ENCODE peak calls at places on chromosomes 3 and 15, in eight cellular contexts. One of them, this sample, is unnamed.

GRCh38 chr3:120471643-120472042 is 20.9 kb upstream of the FSTL1 start:
- DNase-seq in NB4: no peak
- DNase-seq in cardiac fibroblast: peak; percentile 54
- DNase-seq in RWPE2: no peak
- DNase-seq in colonic mucosa: no peak
- DNase-seq in fibroblast of mammary gland: peak; percentile 49
- DNase-seq in dorsolateral prefrontal cortex: no peak
- DNase-seq in coronary artery: peak; percentile 12
- DNase-seq in this sample: no peak

GRCh38 chr3:110598847-110599490 is 472.6 kb upstream of the NECTIN3 start:
- DNase-seq in RWPE2: no peak
- DNase-seq in dorsolateral prefrontal cortex: no peak
- DNase-seq in cardiac fibroblast: no peak
- DNase-seq in coronary artery: no peak
- DNase-seq in colonic mucosa: no peak
- DNase-seq in fibroblast of mammary gland: peak; percentile 23
- DNase-seq in NB4: no peak
- DNase-seq in this sample: no peak

GRCh38 chr3:14170569-14171159 is 7.7 kb downstream of the XPC start:
- DNase-seq in RWPE2: no peak
- DNase-seq in fibroblast of mammary gland: peak; percentile 67
- DNase-seq in cardiac fibroblast: peak; percentile 10
- DNase-seq in coronary artery: no peak
- DNase-seq in dorsolateral prefrontal cortex: no peak
- DNase-seq in NB4: no peak
- DNase-seq in colonic mucosa: no peak
- DNase-seq in this sample: no peak

GRCh38 chr15:77187751-77188464 is 117.0 kb upstream of the TSPAN3 start:
- DNase-seq in cardiac fibroblast: peak; percentile 87
- DNase-seq in RWPE2: no peak
- DNase-seq in colonic mucosa: peak; percentile 32
- DNase-seq in coronary artery: no peak
- DNase-seq in NB4: peak; percentile 61
- DNase-seq in dorsolateral prefrontal cortex: no peak
- DNase-seq in fibroblast of mammary gland: peak; percentile 68
- DNase-seq in this sample: peak; percentile 69

GRCh38 chr3:105791919-105792786 is 76.7 kb downstream of the CBLB start:
- DNase-seq in fibroblast of mammary gland: peak; percentile 100
- DNase-seq in NB4: peak; percentile 9
- DNase-seq in RWPE2: no peak
- DNase-seq in dorsolateral prefrontal cortex: no peak
- DNase-seq in cardiac fibroblast: peak; percentile 97
- DNase-seq in coronary artery: peak; percentile 82
- DNase-seq in colonic mucosa: peak; percentile 27
- DNase-seq in this sample: no peak

GRCh38 chr3:149703474-149703873 is 45.6 kb upstream of the WWTR1 start:
- DNase-seq in cardiac fibroblast: peak; percentile 59
- DNase-seq in colonic mucosa: no peak
- DNase-seq in dorsolateral prefrontal cortex: no peak
- DNase-seq in RWPE2: no peak
- DNase-seq in coronary artery: no peak
- DNase-seq in fibroblast of mammary gland: peak; percentile 98
- DNase-seq in NB4: peak; percentile 5
- DNase-seq in this sample: no peak

GRCh38 chr15:88440021-88440420 is 27.2 kb downstream of the MRPL46 start:
- DNase-seq in cardiac fibroblast: peak; percentile 13
- DNase-seq in fibroblast of mammary gland: peak; percentile 61
- DNase-seq in dorsolateral prefrontal cortex: no peak
- DNase-seq in RWPE2: no peak
- DNase-seq in colonic mucosa: no peak
- DNase-seq in coronary artery: no peak
- DNase-seq in NB4: peak; percentile 23
- DNase-seq in this sample: no peak

GRCh38 chr3:168693870-168694269 is 598.1 kb upstream of the GOLIM4 start:
- DNase-seq in coronary artery: no peak
- DNase-seq in NB4: no peak
- DNase-seq in colonic mucosa: no peak
- DNase-seq in RWPE2: no peak
- DNase-seq in cardiac fibroblast: no peak
- DNase-seq in dorsolateral prefrontal cortex: no peak
- DNase-seq in fibroblast of mammary gland: no peak
- DNase-seq in this sample: no peak

GRCh38 chr3:44554626-44555592 is at the start of gene ZKSCAN7:
- DNase-seq in coronary artery: peak; percentile 75
- DNase-seq in RWPE2: no peak
- DNase-seq in cardiac fibroblast: peak; percentile 65
- DNase-seq in NB4: no peak
- DNase-seq in colonic mucosa: peak; percentile 49
- DNase-seq in fibroblast of mammary gland: peak; percentile 49
- DNase-seq in dorsolateral prefrontal cortex: peak; percentile 65
- DNase-seq in this sample: peak; percentile 72

GRCh38 chr3:52193059-52193458 is 4.9 kb upstream of the ALAS1 start:
- DNase-seq in NB4: no peak
- DNase-seq in dorsolateral prefrontal cortex: peak; percentile 87
- DNase-seq in RWPE2: no peak
- DNase-seq in fibroblast of mammary gland: peak; percentile 67
- DNase-seq in cardiac fibroblast: peak; percentile 61
- DNase-seq in colonic mucosa: no peak
- DNase-seq in coronary artery: no peak
- DNase-seq in this sample: no peak

GRCh38 chr15:99476413-99477222 is 89.2 kb upstream of the MEF2A start:
- DNase-seq in cardiac fibroblast: peak; percentile 98
- DNase-seq in coronary artery: peak; percentile 88
- DNase-seq in fibroblast of mammary gland: peak; percentile 99
- DNase-seq in colonic mucosa: peak; percentile 41
- DNase-seq in NB4: peak; percentile 96
- DNase-seq in RWPE2: peak; percentile 92
- DNase-seq in dorsolateral prefrontal cortex: peak; percentile 70
- DNase-seq in this sample: peak; percentile 56

GRCh38 chr3:187293514-187293870 is 2.0 kb upstream of the MASP1 start:
- DNase-seq in RWPE2: no peak
- DNase-seq in cardiac fibroblast: no peak
- DNase-seq in colonic mucosa: no peak
- DNase-seq in dorsolateral prefrontal cortex: no peak
- DNase-seq in fibroblast of mammary gland: peak; percentile 64
- DNase-seq in NB4: no peak
- DNase-seq in coronary artery: no peak
- DNase-seq in this sample: no peak

GRCh38 chr15:63236272-63236671 is 41.1 kb upstream of the APH1B start:
- DNase-seq in coronary artery: no peak
- DNase-seq in NB4: no peak
- DNase-seq in fibroblast of mammary gland: peak; percentile 89
- DNase-seq in RWPE2: peak; percentile 80
- DNase-seq in dorsolateral prefrontal cortex: no peak
- DNase-seq in colonic mucosa: no peak
- DNase-seq in cardiac fibroblast: peak; percentile 63
- DNase-seq in this sample: no peak

GRCh38 chr3:8488436-8488835 is 13.2 kb upstream of the LMCD1 start:
- DNase-seq in NB4: no peak
- DNase-seq in cardiac fibroblast: no peak
- DNase-seq in colonic mucosa: no peak
- DNase-seq in fibroblast of mammary gland: peak; percentile 90
- DNase-seq in coronary artery: no peak
- DNase-seq in RWPE2: no peak
- DNase-seq in dorsolateral prefrontal cortex: peak; percentile 43
- DNase-seq in this sample: no peak

GRCh38 chr3:192642651-192643050 is 84.7 kb downstream of the FGF12 start:
- DNase-seq in cardiac fibroblast: no peak
- DNase-seq in coronary artery: no peak
- DNase-seq in colonic mucosa: no peak
- DNase-seq in RWPE2: no peak
- DNase-seq in fibroblast of mammary gland: no peak
- DNase-seq in NB4: no peak
- DNase-seq in dorsolateral prefrontal cortex: no peak
- DNase-seq in this sample: no peak

GRCh38 chr3:7385635-7386034 is 524.7 kb downstream of the GRM7 start:
- DNase-seq in cardiac fibroblast: peak; percentile 20
- DNase-seq in NB4: no peak
- DNase-seq in RWPE2: no peak
- DNase-seq in colonic mucosa: no peak
- DNase-seq in fibroblast of mammary gland: no peak
- DNase-seq in dorsolateral prefrontal cortex: no peak
- DNase-seq in coronary artery: no peak
- DNase-seq in this sample: no peak

GRCh38 chr3:68866157-68866556 is 66.2 kb downstream of the TAFA4 start:
- DNase-seq in cardiac fibroblast: no peak
- DNase-seq in fibroblast of mammary gland: no peak
- DNase-seq in colonic mucosa: no peak
- DNase-seq in RWPE2: no peak
- DNase-seq in dorsolateral prefrontal cortex: no peak
- DNase-seq in coronary artery: no peak
- DNase-seq in NB4: no peak
- DNase-seq in this sample: no peak
- TF ChIP-seq CTCF in cardiac fibroblast: no peak
- TF ChIP-seq CTCF in fibroblast of mammary gland: no peak
- TF ChIP-seq CTCF in colonic mucosa: no peak
- TF ChIP-seq CTCF in RWPE2: no peak
- TF ChIP-seq CTCF in dorsolateral prefrontal cortex: no peak
- TF ChIP-seq CTCF in coronary artery: no peak
- TF ChIP-seq CTCF in NB4: no peak
- TF ChIP-seq CTCF in this sample: no peak

DNA sequence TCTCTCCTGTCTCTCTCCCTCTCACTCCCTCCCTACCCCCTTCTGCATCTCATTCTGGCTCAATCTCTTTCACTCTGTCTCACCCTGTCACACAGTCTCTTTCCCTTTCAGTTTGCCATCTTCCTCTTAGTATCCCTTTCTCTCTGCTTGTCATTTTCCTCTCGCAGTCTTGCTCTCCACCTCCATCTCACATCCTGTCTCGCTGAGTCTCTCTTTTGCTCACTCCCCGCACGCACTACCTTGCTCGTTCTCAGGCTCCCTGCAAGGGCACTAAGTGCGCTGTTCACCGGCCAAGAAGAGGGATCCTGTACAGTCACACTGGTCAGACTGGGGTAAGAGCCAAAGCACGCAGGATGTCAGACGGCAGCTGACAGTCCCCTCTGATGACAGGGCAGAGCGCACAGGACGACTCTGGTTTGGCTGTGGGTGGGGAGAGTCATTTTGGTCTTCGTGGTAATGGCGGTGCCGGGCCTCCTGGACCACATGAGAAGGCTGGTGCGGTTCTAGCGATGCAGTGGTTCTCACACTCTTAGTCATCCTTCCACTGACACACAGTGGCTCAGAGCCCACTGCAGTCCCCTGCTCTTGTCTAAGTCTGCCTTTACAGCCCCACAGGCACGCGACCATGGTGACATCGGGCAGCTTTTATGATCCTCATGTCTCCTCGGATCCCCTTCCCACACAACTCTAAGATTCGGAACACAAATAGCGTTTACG is 356.8 kb downstream of the FOXP1 start:
- DNase-seq in cardiac fibroblast: no peak
- DNase-seq in NB4: no peak
- DNase-seq in fibroblast of mammary gland: no peak
- DNase-seq in colonic mucosa: no peak
- DNase-seq in dorsolateral prefrontal cortex: no peak
- DNase-seq in RWPE2: no peak
- DNase-seq in coronary artery: no peak
- DNase-seq in this sample: peak; percentile 87
- H3K4me3 ChIP-seq in cardiac fibroblast: no peak overlapping the region
- H3K4me3 ChIP-seq in NB4: no peak overlapping the region
- H3K4me3 ChIP-seq in fibroblast of mammary gland: no peak overlapping the region
- H3K4me3 ChIP-seq in colonic mucosa: no peak overlapping the region
- H3K4me3 ChIP-seq in dorsolateral prefrontal cortex: no peak overlapping the region
- H3K4me3 ChIP-seq in RWPE2: no peak overlapping the region
- H3K4me3 ChIP-seq in coronary artery: peak overlapping the region; percentile 68
- H3K4me3 ChIP-seq in this sample: peak overlapping the region; percentile 34

GRCh38 chr15:43441316-43441715 is 51.6 kb downstream of the TP53BP1 start:
- DNase-seq in coronary artery: no peak
- DNase-seq in colonic mucosa: no peak
- DNase-seq in dorsolateral prefrontal cortex: no peak
- DNase-seq in cardiac fibroblast: peak; percentile 60
- DNase-seq in fibroblast of mammary gland: peak; percentile 32
- DNase-seq in NB4: peak; percentile 19
- DNase-seq in RWPE2: no peak
- DNase-seq in this sample: peak; percentile 38

GRCh38 chr15:43446344-43446743 is 46.6 kb downstream of the TP53BP1 start:
- DNase-seq in cardiac fibroblast: no peak
- DNase-seq in NB4: no peak
- DNase-seq in RWPE2: no peak
- DNase-seq in colonic mucosa: no peak
- DNase-seq in fibroblast of mammary gland: no peak
- DNase-seq in dorsolateral prefrontal cortex: no peak
- DNase-seq in coronary artery: no peak
- DNase-seq in this sample: no peak

GRCh38 chr15:43436395-43436794 is 56.6 kb downstream of the TP53BP1 start:
- DNase-seq in dorsolateral prefrontal cortex: no peak
- DNase-seq in coronary artery: no peak
- DNase-seq in NB4: no peak
- DNase-seq in cardiac fibroblast: no peak
- DNase-seq in fibroblast of mammary gland: no peak
- DNase-seq in colonic mucosa: no peak
- DNase-seq in RWPE2: no peak
- DNase-seq in this sample: no peak

GRCh38 chr15:43439268-43439667 is 53.7 kb downstream of the TP53BP1 start:
- DNase-seq in dorsolateral prefrontal cortex: no peak
- DNase-seq in fibroblast of mammary gland: no peak
- DNase-seq in RWPE2: no peak
- DNase-seq in colonic mucosa: no peak
- DNase-seq in NB4: no peak
- DNase-seq in coronary artery: no peak
- DNase-seq in cardiac fibroblast: no peak
- DNase-seq in this sample: no peak

GRCh38 chr15:43440721-43441281 is 52.2 kb downstream of the TP53BP1 start:
- DNase-seq in NB4: peak; percentile 94
- DNase-seq in fibroblast of mammary gland: peak; percentile 98
- DNase-seq in cardiac fibroblast: peak; percentile 97
- DNase-seq in dorsolateral prefrontal cortex: peak; percentile 69
- DNase-seq in RWPE2: no peak
- DNase-seq in coronary artery: no peak
- DNase-seq in colonic mucosa: peak; percentile 22
- DNase-seq in this sample: peak; percentile 57
- TF ChIP-seq CTCF in NB4: peak; percentile 12
- TF ChIP-seq CTCF in fibroblast of mammary gland: peak; percentile 58
- TF ChIP-seq CTCF in cardiac fibroblast: peak; percentile 45
- TF ChIP-seq CTCF in dorsolateral prefrontal cortex: peak; percentile 60
- TF ChIP-seq CTCF in RWPE2: peak; percentile 95
- TF ChIP-seq CTCF in coronary artery: peak; percentile 26
- TF ChIP-seq CTCF in colonic mucosa: peak; percentile 18
- TF ChIP-seq CTCF in this sample: no peak

GRCh38 chr3:101640256-101640655 is 36.7 kb downstream of the ZBTB11 start:
- DNase-seq in NB4: no peak
- DNase-seq in fibroblast of mammary gland: no peak
- DNase-seq in coronary artery: no peak
- DNase-seq in colonic mucosa: no peak
- DNase-seq in dorsolateral prefrontal cortex: no peak
- DNase-seq in cardiac fibroblast: no peak
- DNase-seq in RWPE2: no peak
- DNase-seq in this sample: no peak
- H3K4me3 ChIP-seq in NB4: no peak overlapping the region
- H3K4me3 ChIP-seq in fibroblast of mammary gland: no peak overlapping the region
- H3K4me3 ChIP-seq in coronary artery: no peak overlapping the region
- H3K4me3 ChIP-seq in colonic mucosa: no peak overlapping the region
- H3K4me3 ChIP-seq in dorsolateral prefrontal cortex: no peak overlapping the region
- H3K4me3 ChIP-seq in cardiac fibroblast: no peak overlapping the region
- H3K4me3 ChIP-seq in RWPE2: no peak overlapping the region
- H3K4me3 ChIP-seq in this sample: no peak overlapping the region

GRCh38 chr3:153625506-153625905 is 463.5 kb downstream of the RAP2B start:
- DNase-seq in colonic mucosa: no peak
- DNase-seq in NB4: peak; percentile 10
- DNase-seq in coronary artery: no peak
- DNase-seq in dorsolateral prefrontal cortex: no peak
- DNase-seq in fibroblast of mammary gland: no peak
- DNase-seq in RWPE2: no peak
- DNase-seq in cardiac fibroblast: no peak
- DNase-seq in this sample: no peak
- TF ChIP-seq CTCF in colonic mucosa: no peak
- TF ChIP-seq CTCF in NB4: no peak
- TF ChIP-seq CTCF in coronary artery: no peak
- TF ChIP-seq CTCF in dorsolateral prefrontal cortex: no peak
- TF ChIP-seq CTCF in fibroblast of mammary gland: peak; percentile 2
- TF ChIP-seq CTCF in RWPE2: no peak
- TF ChIP-seq CTCF in cardiac fibroblast: no peak
- TF ChIP-seq CTCF in this sample: no peak

This sample was measured in GM12865.